ENCODE peak calls at places on chromosome 17, in ten cellular contexts. H, U, Z, A, F, S, W, Q, N and R are unnamed samples. For H3K36me3, the result is how much of the 10 kb centered on the place peaks cover.

GRCh38 chr17:16013943-16014407 is 14.4 kb downstream of the TTC19 start:
- DNase-seq in Q (peak), A (peak), H (no peak), S (no peak), Z (peak), U (no peak), N (peak), W (no peak), F (no peak), R (peak)

GRCh38 chr17:18028114-18028513 is 10.9 kb downstream of the ATPAF2 start:
- DNase-seq in H (no peak), S (no peak), U (no peak), Q (no peak), F (no peak), N (no peak), A (peak), Z (no peak), W (no peak), R (no peak)

GRCh38 chr17:41917192-41917591 is 1.6 kb downstream of the ACLY start:
- DNase-seq in S (no peak), A (no peak), H (no peak), W (no peak), F (peak), Q (peak), N (peak), Z (peak), U (no peak), R (peak)

GRCh38 chr17:1467898-1468492 is 12.0 kb upstream of the CRK start:
- DNase-seq in H (no peak), N (no peak), F (no peak), Q (no peak), Z (no peak), U (no peak), S (peak), W (no peak), A (no peak), R (no peak)

GRCh38 chr17:44887971-44888955 is 11.0 kb downstream of the EFTUD2 start:
- DNase-seq in U (no peak), N (no peak), H (no peak), Q (no peak), Z (no peak), S (no peak), A (no peak), W (no peak), F (no peak), R (no peak)

GRCh38 chr17:9928601-9929341 is 23.7 kb upstream of the RCVRN start:
- DNase-seq in F (no peak), N (peak), S (no peak), Z (no peak), U (no peak), Q (peak), A (peak), H (no peak), W (no peak), R (peak)

GRCh38 chr17:16304832-16305231 is 48.4 kb downstream of the CENPV start:
- DNase-seq in H (no peak), N (peak), Z (no peak), S (no peak), A (peak), W (no peak), Q (peak), F (no peak), U (no peak), R (peak)

GRCh38 chr17:63275318-63275967 is 170.7 kb downstream of the CYB561 start:
- DNase-seq in S (no peak), U (no peak), W (no peak), Z (peak), A (no peak), F (no peak), N (peak), Q (peak), H (no peak), R (peak)

GRCh38 chr17:64016248-64016784 is 4.1 kb downstream of the ICAM2 start:
- DNase-seq in F (peak), Q (no peak), H (no peak), N (peak), W (no peak), U (no peak), A (no peak), Z (no peak), S (no peak), R (no peak)

GRCh38 chr17:44543213-44543904 is 13.9 kb upstream of the FZD2 start:
- DNase-seq in F (no peak), N (peak), Z (peak), H (no peak), A (peak), S (no peak), Q (peak), W (no peak), U (no peak), R (peak)

GRCh38 chr17:5769936-5770335 is 185.6 kb upstream of the NLRP1 start:
- DNase-seq in H (no peak), Z (no peak), A (no peak), W (no peak), Q (no peak), S (no peak), F (no peak), N (no peak), U (no peak), R (peak)

GRCh38 chr17:75814900-75815373 is 29.3 kb downstream of the UNC13D start:
- DNase-seq in Q (peak), N (peak), W (no peak), A (no peak), F (no peak), U (peak), H (no peak), Z (peak), S (no peak), R (no peak)

GRCh38 chr17:74059471-74059870 is 144.0 kb upstream of the RPL38 start:
- DNase-seq in F (no peak), U (no peak), W (no peak), Q (no peak), S (no peak), N (no peak), Z (no peak), H (no peak), A (no peak), R (peak)

GRCh38 chr17:73196500-73196899 is 3.6 kb downstream of the COG1 start:
- DNase-seq in N (no peak), W (no peak), Q (peak), F (peak), H (peak), S (no peak), U (peak), Z (no peak), A (peak), R (no peak)

GRCh38 chr17:63399316-63399715 is 46.8 kb downstream of the CYB561 start:
- DNase-seq in H (no peak), Q (peak), Z (no peak), A (no peak), N (peak), U (no peak), W (no peak), S (no peak), F (no peak), R (peak)

GRCh38 chr17:64024781-64025731 is 4.6 kb upstream of the ICAM2 start:
- DNase-seq in N (peak), Z (no peak), W (no peak), F (peak), U (no peak), Q (no peak), H (no peak), S (no peak), A (peak), R (no peak)

GRCh38 chr17:17041018-17041521 is 1.2 kb upstream of the MPRIP start:
- DNase-seq in W (no peak), Z (peak), A (no peak), F (peak), S (peak), H (no peak), Q (peak), U (no peak), N (peak), R (peak)

GRCh38 chr17:66904760-66905637 is 59.5 kb upstream of the CACNG4 start:
- DNase-seq in U (peak), S (peak), Z (peak), A (peak), W (no peak), H (no peak), F (no peak), N (peak), Q (peak), R (peak)

GRCh38 chr17:56914641-56915263 is 903 bp upstream of the TRIM25 start:
- DNase-seq in F (peak), H (no peak), N (no peak), Z (no peak), Q (no peak), W (no peak), A (no peak), U (no peak), S (no peak), R (no peak)

GRCh38 chr17:77793888-77794235 is 164.6 kb upstream of the TNRC6C start:
- DNase-seq in A (no peak), Z (no peak), U (no peak), W (no peak), N (no peak), Q (no peak), H (no peak), S (no peak), F (no peak), R (no peak)

GRCh38 chr17:21678451-21679081 is 13.8 kb upstream of the KCNJ18 start:
- DNase-seq in U (no peak), F (no peak), W (no peak), Z (no peak), S (peak), Q (no peak), N (no peak), H (no peak), A (no peak), R (no peak)

GRCh38 chr17:55625516-55625915 is 97.1 kb downstream of the TMEM100 start:
- DNase-seq in A (no peak), F (no peak), W (no peak), Z (no peak), S (no peak), H (no peak), N (no peak), Q (no peak), U (no peak), R (no peak)

GRCh38 chr17:73211745-73212144 is 18.9 kb downstream of the COG1 start:
- DNase-seq in Z (no peak), A (no peak), Q (no peak), W (no peak), S (no peak), F (no peak), N (no peak), H (no peak), U (no peak), R (no peak)

GRCh38 chr17:61354895-61355294 is 44.7 kb upstream of the TBX2 start:
- DNase-seq in N (no peak), S (no peak), H (no peak), F (no peak), W (no peak), U (no peak), Z (no peak), A (peak), Q (no peak), R (peak)

GRCh38 chr17:48578616-48579560 is 738 bp upstream of the HOXB4 start:
- DNase-seq in U (no peak), S (no peak), Z (peak), Q (no peak), N (peak), A (no peak), H (no peak), F (no peak), W (no peak), R (no peak)
- H3K36me3 ChIP-seq in U (under half), S (under half), Z (under half), Q (under half), N (under half), A (under half), H (under half), F (under half), W (under half), R (under half)

GRCh38 chr17:27609606-27610303 is 21.2 kb upstream of the LGALS9 start:
- DNase-seq in W (no peak), H (no peak), N (peak), F (peak), S (no peak), Z (peak), Q (peak), U (peak), A (no peak), R (no peak)

GRCh38 chr17:27607692-27608091 is 23.3 kb upstream of the LGALS9 start:
- DNase-seq in A (no peak), U (peak), F (no peak), W (no peak), S (no peak), Z (no peak), Q (no peak), N (no peak), H (no peak), R (no peak)

GRCh38 chr17:27610304-27610676 is 20.7 kb upstream of the LGALS9 start:
- DNase-seq in W (no peak), Q (no peak), A (no peak), F (no peak), U (peak), Z (no peak), H (no peak), S (no peak), N (no peak), R (no peak)

GRCh38 chr17:27605409-27605808 is 25.6 kb upstream of the LGALS9 start:
- DNase-seq in Z (no peak), N (no peak), S (no peak), Q (no peak), A (no peak), U (peak), W (no peak), H (no peak), F (no peak), R (no peak)

GRCh38 chr17:27608330-27609230 is 22.4 kb upstream of the LGALS9 start:
- DNase-seq in N (peak), H (no peak), Q (no peak), A (no peak), U (peak), Z (no peak), S (no peak), W (no peak), F (no peak), R (no peak)
- H3K36me3 ChIP-seq in N (under half), H (under half), Q (under half), A (under half), U (under half), Z (under half), S (half or more), W (under half), F (under half), R (half or more)

GRCh38 chr17:80320496-80320895 is 59.8 kb downstream of the RNF213 start:
- DNase-seq in S (no peak), N (no peak), Z (no peak), W (no peak), A (no peak), F (no peak), H (no peak), Q (no peak), U (no peak), R (no peak)
- H3K36me3 ChIP-seq in S (half or more), N (under half), Z (under half), W (under half), A (under half), F (under half), H (under half), Q (half or more), U (under half), R (under half)

DNA sequence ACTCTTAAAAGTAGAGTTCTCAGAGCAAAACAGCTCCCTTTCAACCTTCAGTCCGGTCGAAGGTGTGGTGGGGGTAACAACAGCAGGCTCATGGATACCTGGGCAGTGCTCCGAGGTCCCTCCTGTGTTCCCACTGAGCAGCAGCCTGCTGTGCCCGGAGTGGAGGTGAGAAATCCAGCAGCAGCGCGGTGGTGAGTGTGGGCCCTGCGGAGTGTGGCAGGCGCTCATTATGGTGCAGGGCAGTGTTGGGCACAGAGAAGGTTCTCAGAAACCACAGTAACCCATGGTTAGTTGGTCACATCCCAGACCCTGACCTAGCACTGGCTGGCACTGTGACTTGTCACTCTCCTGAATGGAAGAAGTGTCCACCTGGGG is 5.0 kb upstream of the P4HB start:
- DNase-seq in W (no peak), N (no peak), F (no peak), Z (no peak), H (no peak), S (no peak), Q (no peak), A (no peak), U (no peak), R (no peak)
- H3K36me3 ChIP-seq in W (under half), N (under half), F (under half), Z (under half), H (under half), S (under half), Q (under half), A (under half), U (under half), R (under half)

DNA sequence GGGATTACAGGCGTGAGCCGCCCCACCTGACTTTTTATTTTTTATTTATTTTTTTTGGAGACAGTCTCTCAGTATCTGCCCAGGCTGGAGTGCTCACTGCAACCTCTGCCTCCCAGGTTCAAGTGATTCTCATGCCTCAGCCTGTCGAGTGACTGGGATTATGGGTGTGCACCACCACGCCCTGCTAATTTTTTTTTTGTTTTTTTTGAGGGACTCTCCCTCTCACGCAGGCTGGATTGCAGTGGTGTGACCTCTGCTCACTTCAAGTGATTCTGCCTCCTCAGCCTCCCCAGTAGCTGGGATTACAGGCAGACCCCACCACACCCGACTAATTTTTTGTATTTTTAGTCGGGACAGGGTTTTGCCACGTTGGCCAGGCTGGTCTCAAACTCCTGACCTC is 7.7 kb downstream of the ZNF207 start:
- DNase-seq in Q (no peak), W (no peak), Z (peak), N (no peak), A (no peak), H (no peak), F (no peak), U (no peak), S (no peak), R (no peak)
- H3K36me3 ChIP-seq in Q (half or more), W (under half), Z (half or more), N (half or more), A (half or more), H (under half), F (under half), U (under half), S (half or more), R (half or more)

GRCh38 chr17:3576970-3577369 is 19.4 kb upstream of the TRPV3 start:
- DNase-seq in U (no peak), Q (no peak), S (peak), W (no peak), Z (no peak), A (no peak), N (no peak), F (no peak), H (no peak), R (no peak)

GRCh38 chr17:3585826-3586225 is 23.4 kb downstream of the TRPV1 start:
- DNase-seq in N (no peak), H (no peak), W (no peak), Z (no peak), U (no peak), A (no peak), S (no peak), Q (no peak), F (no peak), R (no peak)

GRCh38 chr17:3588104-3588503 is 21.1 kb downstream of the TRPV1 start:
- DNase-seq in A (no peak), Q (no peak), S (no peak), H (no peak), Z (no peak), U (no peak), N (no peak), F (no peak), W (no peak), R (no peak)

GRCh38 chr17:3583456-3583855 is 25.8 kb downstream of the TRPV1 start:
- DNase-seq in U (no peak), H (no peak), Z (no peak), S (no peak), A (no peak), W (no peak), F (no peak), Q (no peak), N (no peak), R (no peak)

GRCh38 chr17:3582921-3583320 is 25.3 kb upstream of the TRPV3 start:
- DNase-seq in H (no peak), U (no peak), N (no peak), S (peak), A (no peak), Q (no peak), W (no peak), F (no peak), Z (no peak), R (no peak)
- H3K36me3 ChIP-seq in H (under half), U (under half), N (under half), S (under half), A (under half), Q (under half), W (under half), F (under half), Z (under half), R (under half)

GRCh38 chr17:3818786-3819185 is 17.8 kb upstream of the ITGAE start:
- DNase-seq in A (no peak), U (no peak), F (no peak), Q (no peak), S (no peak), Z (no peak), N (peak), W (no peak), H (no peak), R (no peak)

GRCh38 chr17:3817851-3818605 is 17.0 kb upstream of the ITGAE start:
- DNase-seq in Q (no peak), U (no peak), W (no peak), A (no peak), Z (no peak), S (no peak), F (no peak), H (no peak), N (no peak), R (no peak)

GRCh38 chr17:3815925-3816324 is 14.9 kb upstream of the ITGAE start:
- DNase-seq in U (no peak), W (no peak), N (no peak), A (no peak), H (no peak), F (no peak), Q (no peak), S (no peak), Z (no peak), R (no peak)

GRCh38 chr17:3826191-3826590 is 19.9 kb downstream of the NCBP3 start:
- DNase-seq in W (no peak), Q (no peak), Z (no peak), S (no peak), F (no peak), N (peak), U (no peak), H (no peak), A (no peak), R (no peak)

GRCh38 chr17:3821101-3821500 is 20.1 kb upstream of the ITGAE start:
- DNase-seq in Q (no peak), H (no peak), U (no peak), N (no peak), S (no peak), Z (no peak), A (no peak), W (no peak), F (no peak), R (no peak)
- H3K36me3 ChIP-seq in Q (half or more), H (under half), U (under half), N (half or more), S (half or more), Z (under half), A (half or more), W (under half), F (under half), R (under half)

GRCh38 chr17:50825188-50825587 is 10.2 kb upstream of the WFIKKN2 start:
- DNase-seq in S (no peak), W (no peak), F (no peak), H (no peak), Z (no peak), A (no peak), Q (no peak), U (no peak), N (no peak), R (no peak)
- H3K36me3 ChIP-seq in S (under half), W (under half), F (under half), H (under half), Z (under half), A (under half), Q (under half), U (under half), N (under half), R (under half)

GRCh38 chr17:59287887-59288286 is 43.6 kb upstream of the YPEL2 start:
- DNase-seq in F (no peak), S (no peak), H (no peak), Z (no peak), N (no peak), A (no peak), W (no peak), U (no peak), Q (no peak), R (no peak)
- H3K36me3 ChIP-seq in F (under half), S (under half), H (under half), Z (under half), N (under half), A (under half), W (under half), U (under half), Q (under half), R (under half)

GRCh38 chr17:48910370-48910769 is 2.2 kb downstream of the UBE2Z start:
- DNase-seq in F (no peak), Z (peak), H (no peak), A (no peak), W (no peak), Q (no peak), N (no peak), U (no peak), S (no peak), R (peak)

GRCh38 chr17:48909796-48910195 is 1.6 kb downstream of the UBE2Z start:
- DNase-seq in N (peak), Z (peak), A (no peak), U (no peak), F (no peak), Q (peak), W (no peak), S (no peak), H (no peak), R (no peak)

GRCh38 chr17:48908047-48908843 is at the start of gene UBE2Z:
- DNase-seq in N (peak), Q (peak), Z (peak), S (peak), W (peak), H (peak), U (peak), A (peak), F (peak), R (peak)

GRCh38 chr17:48907713-48908046 is 527 bp upstream of the UBE2Z start:
- DNase-seq in Z (no peak), W (no peak), F (no peak), Q (peak), A (no peak), S (no peak), H (no peak), N (peak), U (no peak), R (no peak)

GRCh38 chr17:48908853-48909394 is 717 bp downstream of the UBE2Z start:
- DNase-seq in Z (peak), F (peak), Q (peak), W (peak), N (peak), A (peak), H (peak), U (peak), S (peak), R (peak)
- H3K36me3 ChIP-seq in Z (under half), F (under half), Q (under half), W (under half), N (under half), A (under half), H (under half), U (under half), S (under half), R (under half)